ENCODE peak calls at places on chromosomes 16 and 17, in ten cellular contexts. L, U, I, D, A, R, E, V, M and Y are unnamed samples.
A peak's percentile ranks its signal among the peaks of the same experiment; 100 is the strongest.

GRCh38 chr16:30741461-30741914 is 6.7 kb upstream of the PHKG2 start:
- DNase-seq in R (no peak), L (peak; percentile 100), V (peak; percentile 85), D (peak; percentile 94), A (peak; percentile 37), E (no peak), I (no peak), M (no peak), U (no peak), Y (no peak)

GRCh38 chr16:2751577-2752034 is 832 bp upstream of the SRRM2 start:
- DNase-seq in R (no peak), I (peak; percentile 73), U (no peak), V (peak; percentile 78), M (no peak), D (no peak), L (no peak), A (no peak), E (no peak), Y (no peak)

GRCh38 chr17:57086069-57086930 is 1.3 kb downstream of the AKAP1 start:
- DNase-seq in M (no peak), V (peak; percentile 60), I (peak; percentile 9), D (peak; percentile 25), U (no peak), R (peak; percentile 35), E (peak; percentile 16), A (no peak), L (peak; percentile 38), Y (peak; percentile 7)

GRCh38 chr17:82060614-82061013 is 5.0 kb downstream of the DUS1L start:
- DNase-seq in I (no peak), V (no peak), U (no peak), M (no peak), A (no peak), D (no peak), R (no peak), E (no peak), L (no peak), Y (no peak)

GRCh38 chr17:57506253-57506911 is 238.7 kb downstream of the CCDC182 start:
- DNase-seq in R (no peak), A (no peak), L (no peak), U (no peak), V (no peak), E (no peak), I (no peak), M (no peak), D (no peak), Y (no peak)

GRCh38 chr17:76354747-76355310 is 1.1 kb upstream of the PRPSAP1 start:
- DNase-seq in U (no peak), R (peak; percentile 46), A (no peak), L (no peak), D (no peak), M (no peak), E (no peak), I (no peak), V (no peak), Y (no peak)

GRCh38 chr16:82152641-82153094 is 17.4 kb downstream of the MPHOSPH6 start:
- DNase-seq in A (peak; percentile 95), V (peak; percentile 59), M (no peak), L (no peak), D (no peak), R (no peak), U (no peak), E (no peak), I (no peak), Y (no peak)

GRCh38 chr17:79702071-79702470 is 28.7 kb upstream of the ENPP7 start:
- DNase-seq in L (no peak), R (no peak), M (no peak), D (no peak), A (no peak), I (peak; percentile 40), U (no peak), V (no peak), E (no peak), Y (no peak)

GRCh38 chr17:51372345-51373004 is 112.1 kb downstream of the UTP18 start:
- DNase-seq in U (no peak), A (peak; percentile 97), I (no peak), E (no peak), D (peak; percentile 81), L (peak; percentile 64), M (no peak), R (peak; percentile 99), V (peak; percentile 65), Y (no peak)